ENCODE peak calls at places on chromosomes 5 and 9, in ten cellular contexts. One of them, this sample, is unnamed. For H3K4me1, the result is how much of the 10 kb centered on the place peaks cover.

GRCh38 chr9:83266618-83267543 is 203.9 kb upstream of the RASEF start:
- DNase-seq in stomach: no peak
- DNase-seq in PC-3: peak
- DNase-seq in suprapubic skin: no peak
- DNase-seq in sigmoid colon: no peak
- DNase-seq in tibial nerve: no peak
- DNase-seq in body of pancreas: peak
- DNase-seq in colonic mucosa: no peak
- DNase-seq in tibial artery: no peak
- DNase-seq in heart left ventricle: peak
- DNase-seq in this sample: no peak

GRCh38 chr5:94431696-94432095 is 186.7 kb downstream of the KIAA0825 start:
- DNase-seq in heart left ventricle: no peak
- DNase-seq in tibial nerve: no peak
- DNase-seq in colonic mucosa: no peak
- DNase-seq in tibial artery: no peak
- DNase-seq in stomach: no peak
- DNase-seq in PC-3: no peak
- DNase-seq in sigmoid colon: no peak
- DNase-seq in suprapubic skin: no peak
- DNase-seq in body of pancreas: no peak
- DNase-seq in this sample: no peak

GRCh38 chr9:114621975-114622609 is 11.0 kb downstream of the TMEM268 start:
- DNase-seq in suprapubic skin: no peak
- DNase-seq in sigmoid colon: no peak
- DNase-seq in PC-3: peak
- DNase-seq in heart left ventricle: no peak
- DNase-seq in stomach: no peak
- DNase-seq in tibial artery: no peak
- DNase-seq in body of pancreas: no peak
- DNase-seq in colonic mucosa: no peak
- DNase-seq in tibial nerve: no peak
- DNase-seq in this sample: peak

GRCh38 chr5:157758706-157759105 is 15.2 kb downstream of the LSM11 start:
- DNase-seq in PC-3: no peak
- DNase-seq in heart left ventricle: no peak
- DNase-seq in tibial nerve: no peak
- DNase-seq in sigmoid colon: no peak
- DNase-seq in tibial artery: no peak
- DNase-seq in colonic mucosa: no peak
- DNase-seq in stomach: no peak
- DNase-seq in suprapubic skin: no peak
- DNase-seq in body of pancreas: no peak
- DNase-seq in this sample: no peak

GRCh38 chr9:135488527-135488926 is 8.9 kb downstream of the PPP1R26 start:
- DNase-seq in heart left ventricle: no peak
- DNase-seq in colonic mucosa: no peak
- DNase-seq in tibial artery: no peak
- DNase-seq in suprapubic skin: no peak
- DNase-seq in PC-3: no peak
- DNase-seq in tibial nerve: no peak
- DNase-seq in body of pancreas: no peak
- DNase-seq in stomach: no peak
- DNase-seq in sigmoid colon: peak
- DNase-seq in this sample: no peak

GRCh38 chr5:135031146-135031812 is 2.7 kb downstream of the PITX1 start:
- DNase-seq in tibial artery: no peak
- DNase-seq in PC-3: no peak
- DNase-seq in tibial nerve: no peak
- DNase-seq in stomach: no peak
- DNase-seq in body of pancreas: no peak
- DNase-seq in colonic mucosa: no peak
- DNase-seq in sigmoid colon: peak
- DNase-seq in suprapubic skin: no peak
- DNase-seq in heart left ventricle: no peak
- DNase-seq in this sample: peak

GRCh38 chr5:35926389-35927051 is 11.9 kb downstream of the CAPSL start:
- DNase-seq in sigmoid colon: no peak
- DNase-seq in colonic mucosa: peak
- DNase-seq in PC-3: peak
- DNase-seq in stomach: peak
- DNase-seq in heart left ventricle: no peak
- DNase-seq in body of pancreas: peak
- DNase-seq in tibial nerve: peak
- DNase-seq in tibial artery: no peak
- DNase-seq in suprapubic skin: no peak
- DNase-seq in this sample: peak

GRCh38 chr9:134692573-134692860 is 50.9 kb downstream of the COL5A1 start:
- DNase-seq in stomach: no peak
- DNase-seq in colonic mucosa: no peak
- DNase-seq in body of pancreas: no peak
- DNase-seq in heart left ventricle: no peak
- DNase-seq in suprapubic skin: no peak
- DNase-seq in sigmoid colon: no peak
- DNase-seq in PC-3: no peak
- DNase-seq in tibial nerve: no peak
- DNase-seq in tibial artery: no peak
- DNase-seq in this sample: no peak

GRCh38 chr5:79330071-79330470 is 94.1 kb downstream of the JMY start:
- DNase-seq in sigmoid colon: no peak
- DNase-seq in tibial artery: no peak
- DNase-seq in body of pancreas: no peak
- DNase-seq in tibial nerve: no peak
- DNase-seq in suprapubic skin: no peak
- DNase-seq in PC-3: no peak
- DNase-seq in colonic mucosa: no peak
- DNase-seq in heart left ventricle: no peak
- DNase-seq in stomach: no peak
- DNase-seq in this sample: no peak

GRCh38 chr5:99973779-99974178 is 561.4 kb upstream of the FAM174A start:
- DNase-seq in suprapubic skin: no peak
- DNase-seq in tibial artery: no peak
- DNase-seq in sigmoid colon: no peak
- DNase-seq in PC-3: no peak
- DNase-seq in stomach: no peak
- DNase-seq in body of pancreas: no peak
- DNase-seq in colonic mucosa: no peak
- DNase-seq in heart left ventricle: no peak
- DNase-seq in tibial nerve: no peak
- DNase-seq in this sample: no peak

GRCh38 chr9:107489144-107489673 is 360 bp downstream of the KLF4 start:
- DNase-seq in body of pancreas: no peak
- DNase-seq in heart left ventricle: no peak
- DNase-seq in tibial artery: no peak
- DNase-seq in stomach: no peak
- DNase-seq in PC-3: peak
- DNase-seq in colonic mucosa: no peak
- DNase-seq in tibial nerve: no peak
- DNase-seq in sigmoid colon: no peak
- DNase-seq in suprapubic skin: no peak
- DNase-seq in this sample: peak

GRCh38 chr9:36136894-36137391 is 410 bp downstream of the GLIPR2 start:
- DNase-seq in colonic mucosa: no peak
- DNase-seq in tibial nerve: no peak
- DNase-seq in heart left ventricle: no peak
- DNase-seq in stomach: no peak
- DNase-seq in tibial artery: peak
- DNase-seq in PC-3: no peak
- DNase-seq in sigmoid colon: no peak
- DNase-seq in suprapubic skin: peak
- DNase-seq in body of pancreas: no peak
- DNase-seq in this sample: no peak

GRCh38 chr9:34701023-34701768 is 8.7 kb downstream of the CCL21 start:
- DNase-seq in tibial artery: peak
- DNase-seq in colonic mucosa: peak
- DNase-seq in PC-3: peak
- DNase-seq in body of pancreas: peak
- DNase-seq in sigmoid colon: peak
- DNase-seq in tibial nerve: peak
- DNase-seq in heart left ventricle: peak
- DNase-seq in suprapubic skin: peak
- DNase-seq in stomach: peak
- DNase-seq in this sample: peak

DNA sequence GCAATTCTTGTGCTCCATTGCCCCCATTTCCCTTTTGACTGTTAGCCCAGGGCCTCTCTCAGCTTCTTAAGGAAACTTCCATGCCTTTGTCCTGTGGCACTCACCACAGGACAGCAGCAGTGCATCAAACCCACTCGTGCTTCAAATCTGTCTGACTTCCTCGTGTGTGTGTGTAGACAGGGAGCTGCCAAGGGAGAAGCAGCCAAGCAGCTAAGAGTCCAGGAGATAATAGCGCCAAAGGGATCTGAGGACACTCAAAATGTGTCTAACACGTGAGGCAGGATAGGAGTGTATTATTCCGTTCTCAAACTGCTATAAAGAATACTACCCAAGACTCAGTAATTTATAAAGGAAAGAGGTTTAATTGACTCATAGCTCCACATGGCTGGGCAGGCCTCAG is 44.8 kb downstream of the CDK7 start:
- DNase-seq in suprapubic skin: no peak
- DNase-seq in body of pancreas: no peak
- DNase-seq in colonic mucosa: no peak
- DNase-seq in tibial nerve: no peak
- DNase-seq in PC-3: no peak
- DNase-seq in sigmoid colon: no peak
- DNase-seq in stomach: no peak
- DNase-seq in heart left ventricle: no peak
- DNase-seq in tibial artery: no peak
- DNase-seq in this sample: no peak
- H3K4me1 ChIP-seq in suprapubic skin: under half
- H3K4me1 ChIP-seq in body of pancreas: under half
- H3K4me1 ChIP-seq in colonic mucosa: under half
- H3K4me1 ChIP-seq in tibial nerve: under half
- H3K4me1 ChIP-seq in PC-3: under half
- H3K4me1 ChIP-seq in sigmoid colon: under half
- H3K4me1 ChIP-seq in stomach: under half
- H3K4me1 ChIP-seq in heart left ventricle: under half
- H3K4me1 ChIP-seq in tibial artery: under half
- H3K4me1 ChIP-seq in this sample: under half

DNA sequence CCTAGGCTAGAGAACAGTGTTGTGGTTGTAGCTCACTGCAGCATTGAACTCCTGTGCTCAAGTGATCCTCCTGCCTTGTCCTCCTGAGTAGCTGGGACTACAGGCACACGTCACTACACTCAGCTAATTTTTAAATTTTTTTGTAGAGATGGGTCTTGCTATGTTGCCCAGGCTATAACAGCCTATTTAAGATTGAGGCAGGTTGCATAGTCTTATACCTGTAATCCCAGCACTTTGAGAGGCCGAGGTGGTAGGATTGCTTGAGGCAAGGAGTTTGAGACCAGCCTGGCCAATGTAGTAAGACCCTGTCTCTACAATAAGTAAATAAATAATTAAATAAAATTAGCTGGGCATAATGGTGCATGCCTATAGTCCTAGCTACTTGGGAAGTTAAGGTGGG is 79.9 kb downstream of the VPS13A start:
- DNase-seq in heart left ventricle: no peak
- DNase-seq in tibial artery: no peak
- DNase-seq in tibial nerve: no peak
- DNase-seq in body of pancreas: no peak
- DNase-seq in PC-3: no peak
- DNase-seq in colonic mucosa: no peak
- DNase-seq in suprapubic skin: no peak
- DNase-seq in sigmoid colon: no peak
- DNase-seq in stomach: no peak
- DNase-seq in this sample: no peak
- H3K27ac ChIP-seq in heart left ventricle: no peak
- H3K27ac ChIP-seq in tibial artery: no peak
- H3K27ac ChIP-seq in tibial nerve: no peak
- H3K27ac ChIP-seq in body of pancreas: no peak
- H3K27ac ChIP-seq in PC-3: no peak
- H3K27ac ChIP-seq in colonic mucosa: no peak
- H3K27ac ChIP-seq in suprapubic skin: no peak
- H3K27ac ChIP-seq in sigmoid colon: no peak
- H3K27ac ChIP-seq in stomach: no peak
- H3K27ac ChIP-seq in this sample: no peak

DNA sequence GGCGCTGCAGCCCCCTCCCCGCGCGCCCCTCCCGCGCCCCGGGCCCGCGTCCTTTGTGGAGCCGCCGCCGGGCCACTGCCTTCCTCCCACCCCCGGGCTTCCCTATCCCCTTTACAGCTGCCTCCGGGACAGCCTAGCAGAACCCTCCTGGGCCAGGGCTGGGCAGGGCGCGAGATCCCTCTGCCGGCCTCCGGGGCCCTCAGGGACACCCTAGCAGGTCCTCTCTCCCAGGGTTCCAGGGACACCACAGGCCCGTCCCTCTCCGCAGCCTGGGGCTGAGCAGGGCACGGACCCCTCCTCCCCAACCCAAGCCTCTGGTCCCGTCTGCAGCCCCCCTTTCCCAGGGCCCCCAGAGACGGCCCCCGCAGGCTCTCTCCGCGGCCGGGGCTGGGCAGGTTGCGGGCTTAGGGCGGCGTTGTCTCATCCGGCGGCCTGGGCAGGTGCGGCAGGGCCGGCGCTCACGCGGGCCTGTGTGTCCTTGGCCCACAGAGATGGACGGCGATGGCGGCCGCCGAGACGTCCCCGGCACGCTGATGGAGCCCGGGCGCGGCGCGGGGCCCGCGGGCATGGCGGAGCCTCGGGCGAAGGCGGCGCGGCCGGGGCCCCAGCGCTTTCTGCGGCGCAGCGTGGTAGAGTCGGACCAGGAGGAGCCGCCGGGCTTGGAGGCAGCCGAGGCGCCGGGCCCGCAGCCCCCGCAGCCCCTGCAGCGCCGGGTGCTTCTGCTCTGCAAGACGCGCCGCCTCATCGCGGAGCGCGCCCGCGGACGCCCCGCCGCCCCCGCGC is 691 bp downstream of the WNK2 start:
- DNase-seq in body of pancreas: no peak
- DNase-seq in sigmoid colon: no peak
- DNase-seq in tibial nerve: no peak
- DNase-seq in heart left ventricle: no peak
- DNase-seq in colonic mucosa: peak
- DNase-seq in tibial artery: no peak
- DNase-seq in stomach: no peak
- DNase-seq in PC-3: peak
- DNase-seq in suprapubic skin: peak
- DNase-seq in this sample: no peak
- H3K4me1 ChIP-seq in body of pancreas: half or more
- H3K4me1 ChIP-seq in sigmoid colon: half or more
- H3K4me1 ChIP-seq in tibial nerve: under half
- H3K4me1 ChIP-seq in heart left ventricle: under half
- H3K4me1 ChIP-seq in colonic mucosa: under half
- H3K4me1 ChIP-seq in tibial artery: under half
- H3K4me1 ChIP-seq in stomach: half or more
- H3K4me1 ChIP-seq in PC-3: under half
- H3K4me1 ChIP-seq in suprapubic skin: under half
- H3K4me1 ChIP-seq in this sample: under half

GRCh38 chr5:76861616-76862015 is 11.8 kb downstream of the S100Z start:
- DNase-seq in heart left ventricle: no peak
- DNase-seq in PC-3: peak
- DNase-seq in tibial artery: no peak
- DNase-seq in colonic mucosa: no peak
- DNase-seq in suprapubic skin: no peak
- DNase-seq in stomach: no peak
- DNase-seq in tibial nerve: no peak
- DNase-seq in body of pancreas: no peak
- DNase-seq in sigmoid colon: no peak
- DNase-seq in this sample: peak
- H3K27ac ChIP-seq in heart left ventricle: no peak
- H3K27ac ChIP-seq in PC-3: peak
- H3K27ac ChIP-seq in tibial artery: no peak
- H3K27ac ChIP-seq in colonic mucosa: no peak
- H3K27ac ChIP-seq in suprapubic skin: no peak
- H3K27ac ChIP-seq in stomach: no peak
- H3K27ac ChIP-seq in tibial nerve: no peak
- H3K27ac ChIP-seq in body of pancreas: no peak
- H3K27ac ChIP-seq in sigmoid colon: no peak
- H3K27ac ChIP-seq in this sample: no peak

This sample was measured in SJSA1.